ENCODE peak calls at places on chromosomes 5 and 9, in eight cellular contexts. One of them, this sample, is unnamed.
A peak's percentile ranks its signal among the peaks of the same experiment; 100 is the strongest.

GRCh38 chr9:110192531-110193326 is 15.2 kb downstream of the C9orf152 start:
- DNase-seq in aorta: peak; percentile 53
- DNase-seq in trophoblast cell: peak; percentile 87
- DNase-seq in iPS DF 6.9: no peak
- DNase-seq in lung: no peak
- DNase-seq in kidney: no peak
- DNase-seq in uterus: peak; percentile 63
- DNase-seq in body of pancreas: peak; percentile 53
- DNase-seq in this sample: no peak

GRCh38 chr5:171840066-171840465 is 54.4 kb downstream of the SMIM23 start:
- DNase-seq in lung: no peak
- DNase-seq in body of pancreas: no peak
- DNase-seq in iPS DF 6.9: no peak
- DNase-seq in kidney: no peak
- DNase-seq in trophoblast cell: no peak
- DNase-seq in aorta: no peak
- DNase-seq in uterus: no peak
- DNase-seq in this sample: no peak

GRCh38 chr5:113612060-113612496 is 98.6 kb downstream of the YTHDC2 start:
- DNase-seq in lung: no peak
- DNase-seq in body of pancreas: no peak
- DNase-seq in uterus: no peak
- DNase-seq in iPS DF 6.9: no peak
- DNase-seq in aorta: no peak
- DNase-seq in kidney: no peak
- DNase-seq in trophoblast cell: no peak
- DNase-seq in this sample: no peak

GRCh38 chr5:148828461-148829247 is 2.2 kb downstream of the ADRB2 start:
- DNase-seq in aorta: no peak
- DNase-seq in iPS DF 6.9: no peak
- DNase-seq in trophoblast cell: no peak
- DNase-seq in kidney: no peak
- DNase-seq in lung: peak; percentile 52
- DNase-seq in uterus: no peak
- DNase-seq in body of pancreas: no peak
- DNase-seq in this sample: no peak

GRCh38 chr5:1405121-1405520 is 40.1 kb downstream of the SLC6A3 start:
- DNase-seq in aorta: peak; percentile 32
- DNase-seq in kidney: peak; percentile 63
- DNase-seq in uterus: no peak
- DNase-seq in iPS DF 6.9: no peak
- DNase-seq in lung: no peak
- DNase-seq in body of pancreas: no peak
- DNase-seq in trophoblast cell: no peak
- DNase-seq in this sample: no peak

GRCh38 chr5:127706691-127707090 is 3.5 kb downstream of the CCDC192 start:
- DNase-seq in kidney: no peak
- DNase-seq in uterus: no peak
- DNase-seq in body of pancreas: no peak
- DNase-seq in lung: no peak
- DNase-seq in iPS DF 6.9: no peak
- DNase-seq in trophoblast cell: no peak
- DNase-seq in aorta: no peak
- DNase-seq in this sample: no peak

GRCh38 chr5:33994845-33995244 is 10.4 kb upstream of the SLC45A2 start:
- DNase-seq in lung: no peak
- DNase-seq in iPS DF 6.9: no peak
- DNase-seq in kidney: no peak
- DNase-seq in aorta: no peak
- DNase-seq in uterus: no peak
- DNase-seq in trophoblast cell: no peak
- DNase-seq in body of pancreas: no peak
- DNase-seq in this sample: no peak

GRCh38 chr9:136326061-136326776 is 1.1 kb upstream of the GPSM1 start:
- DNase-seq in kidney: peak; percentile 75
- DNase-seq in uterus: no peak
- DNase-seq in aorta: no peak
- DNase-seq in iPS DF 6.9: no peak
- DNase-seq in trophoblast cell: no peak
- DNase-seq in body of pancreas: no peak
- DNase-seq in lung: no peak
- DNase-seq in this sample: no peak

DNA sequence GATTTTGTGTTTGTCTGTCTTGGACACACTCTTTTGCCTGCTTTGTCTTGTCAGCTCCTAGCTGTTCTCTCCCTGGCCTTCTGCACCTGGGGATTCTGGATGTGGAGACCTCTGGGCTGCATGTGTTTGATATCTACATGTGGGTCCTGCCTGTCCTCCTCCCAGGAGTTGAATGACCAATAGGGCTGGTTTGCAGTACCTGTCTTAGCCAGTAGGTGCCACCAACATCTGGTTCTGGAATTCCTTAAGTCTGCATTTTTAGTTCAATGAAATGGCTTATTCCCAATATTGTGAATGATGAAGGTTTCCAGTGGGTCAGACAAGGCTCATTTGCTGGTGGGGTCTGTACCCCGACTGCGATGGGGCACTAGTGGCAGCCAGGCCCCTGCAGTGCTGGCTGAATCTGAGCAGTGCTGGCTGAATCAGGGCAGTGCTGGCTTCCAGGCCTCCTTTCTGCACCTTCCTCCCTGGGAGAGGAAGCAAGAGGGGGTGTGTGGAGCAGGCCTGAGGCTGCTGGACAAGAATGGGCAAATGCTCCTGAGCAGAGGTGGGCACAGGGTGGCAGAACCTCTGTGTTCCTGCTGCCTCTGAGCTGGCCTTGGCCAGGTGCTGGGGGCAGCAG is 73.3 kb downstream of the RXRA start:
- DNase-seq in body of pancreas: no peak
- DNase-seq in aorta: no peak
- DNase-seq in iPS DF 6.9: peak; percentile 35
- DNase-seq in uterus: no peak
- DNase-seq in kidney: no peak
- DNase-seq in lung: no peak
- DNase-seq in trophoblast cell: peak; percentile 53
- DNase-seq in this sample: no peak
- H3K4me1 ChIP-seq in body of pancreas: peaks cover 32% of the 10 kb centered on the region
- H3K4me1 ChIP-seq in aorta: peaks cover 3% of the 10 kb centered on the region
- H3K4me1 ChIP-seq in iPS DF 6.9: peaks cover 3% of the 10 kb centered on the region
- H3K4me1 ChIP-seq in uterus: peaks cover 39% of the 10 kb centered on the region
- H3K4me1 ChIP-seq in kidney: peaks cover 47% of the 10 kb centered on the region
- H3K4me1 ChIP-seq in lung: peaks cover 16% of the 10 kb centered on the region
- H3K4me1 ChIP-seq in trophoblast cell: no peaks in the 10 kb centered on the region
- H3K4me1 ChIP-seq in this sample: peaks cover 63% of the 10 kb centered on the region

DNA sequence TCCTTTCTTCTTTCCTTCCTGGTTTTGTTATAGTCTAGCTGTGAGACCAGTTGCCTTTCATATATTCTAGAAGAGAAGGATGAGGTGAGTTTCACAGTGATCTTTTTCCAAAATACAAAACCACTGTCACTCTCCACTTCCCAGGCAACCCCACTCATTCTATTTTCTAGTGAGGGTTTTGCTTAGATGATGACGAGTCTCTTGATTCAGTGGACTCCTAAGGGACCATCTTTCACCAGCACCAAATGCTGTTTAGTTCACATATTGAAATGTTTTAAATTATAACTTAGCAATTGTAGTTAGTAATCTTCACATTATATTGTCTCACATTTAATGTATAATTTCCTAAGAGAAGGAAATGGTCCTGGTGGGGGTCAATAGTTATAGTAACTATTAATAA is 25.2 kb downstream of the PIK3R1 start:
- DNase-seq in body of pancreas: no peak
- DNase-seq in trophoblast cell: no peak
- DNase-seq in aorta: no peak
- DNase-seq in lung: no peak
- DNase-seq in iPS DF 6.9: no peak
- DNase-seq in uterus: no peak
- DNase-seq in kidney: no peak
- DNase-seq in this sample: no peak
- H3K4me1 ChIP-seq in body of pancreas: peaks cover 32% of the 10 kb centered on the region
- H3K4me1 ChIP-seq in trophoblast cell: peaks cover 3% of the 10 kb centered on the region
- H3K4me1 ChIP-seq in aorta: peaks cover 8% of the 10 kb centered on the region
- H3K4me1 ChIP-seq in lung: peaks cover 48% of the 10 kb centered on the region
- H3K4me1 ChIP-seq in iPS DF 6.9: no peaks in the 10 kb centered on the region
- H3K4me1 ChIP-seq in uterus: peaks cover 6% of the 10 kb centered on the region
- H3K4me1 ChIP-seq in kidney: peaks cover 14% of the 10 kb centered on the region
- H3K4me1 ChIP-seq in this sample: peaks cover 36% of the 10 kb centered on the region

DNA sequence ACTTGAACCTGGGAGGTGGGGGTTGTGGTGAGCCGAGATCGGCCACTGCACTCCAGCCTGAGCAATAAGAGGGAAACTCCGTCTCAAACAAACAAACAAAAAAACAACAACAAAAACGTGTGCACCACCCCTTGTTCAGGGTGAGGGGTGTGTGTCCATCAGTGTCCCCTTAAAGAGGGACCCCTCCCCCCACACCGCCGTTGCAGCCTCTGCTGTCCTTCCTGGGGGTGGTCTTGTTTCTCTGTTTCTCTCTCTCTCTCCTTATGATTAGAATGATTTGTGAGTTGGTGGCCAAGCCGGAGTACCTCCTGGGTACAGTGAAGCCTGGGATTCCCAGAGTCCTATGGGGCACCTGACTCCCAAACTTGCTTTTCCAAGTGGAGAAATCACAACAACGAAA is 49.6 kb downstream of the RGS3 start:
- DNase-seq in iPS DF 6.9: no peak
- DNase-seq in trophoblast cell: no peak
- DNase-seq in body of pancreas: no peak
- DNase-seq in aorta: no peak
- DNase-seq in kidney: no peak
- DNase-seq in uterus: no peak
- DNase-seq in lung: no peak
- DNase-seq in this sample: no peak
- H3K4me1 ChIP-seq in iPS DF 6.9: peaks cover 1% of the 10 kb centered on the region
- H3K4me1 ChIP-seq in trophoblast cell: no peaks in the 10 kb centered on the region
- H3K4me1 ChIP-seq in body of pancreas: peaks cover 26% of the 10 kb centered on the region
- H3K4me1 ChIP-seq in aorta: no peaks in the 10 kb centered on the region
- H3K4me1 ChIP-seq in kidney: peaks cover 29% of the 10 kb centered on the region
- H3K4me1 ChIP-seq in uterus: no peaks in the 10 kb centered on the region
- H3K4me1 ChIP-seq in lung: peaks cover 3% of the 10 kb centered on the region
- H3K4me1 ChIP-seq in this sample: peaks cover 45% of the 10 kb centered on the region

DNA sequence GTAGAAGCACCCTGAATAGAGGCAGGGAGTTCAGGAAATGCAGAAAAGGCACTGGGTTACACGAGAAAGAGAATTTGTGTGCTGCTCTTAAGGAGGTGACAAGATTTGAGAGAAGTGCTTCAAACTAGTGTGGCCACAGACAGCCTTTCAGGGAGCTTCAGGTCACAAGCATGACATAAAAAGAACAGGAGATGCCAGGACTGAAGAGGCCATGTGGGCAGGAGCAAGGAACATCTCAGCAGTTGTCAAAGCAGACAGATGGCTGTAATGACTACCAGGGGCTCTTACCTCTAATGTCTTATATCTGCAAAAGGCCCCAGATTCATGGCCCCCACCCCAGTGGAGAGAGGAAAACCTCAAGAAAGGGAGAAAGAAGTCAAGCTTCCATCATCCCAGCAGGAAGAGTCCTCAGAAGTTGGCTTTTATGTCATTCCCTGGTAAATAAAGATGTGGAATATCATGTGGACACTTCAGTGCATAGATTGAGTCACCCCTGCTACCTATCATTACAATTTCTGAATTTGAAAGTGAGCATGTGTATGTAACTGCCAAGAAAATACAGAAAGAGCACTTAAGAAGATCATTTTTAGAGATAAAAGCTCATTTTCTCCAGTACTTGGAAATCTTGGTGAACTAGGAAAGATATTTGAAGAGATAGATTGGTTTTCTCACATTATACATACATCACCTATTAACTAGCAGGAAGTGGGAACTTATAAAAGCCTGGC is 214.4 kb upstream of the RORB start:
- DNase-seq in iPS DF 6.9: no peak
- DNase-seq in lung: no peak
- DNase-seq in uterus: no peak
- DNase-seq in body of pancreas: no peak
- DNase-seq in aorta: no peak
- DNase-seq in trophoblast cell: no peak
- DNase-seq in kidney: no peak
- DNase-seq in this sample: no peak
- H3K4me1 ChIP-seq in iPS DF 6.9: peaks cover 1% of the 10 kb centered on the region
- H3K4me1 ChIP-seq in lung: no peaks in the 10 kb centered on the region
- H3K4me1 ChIP-seq in uterus: no peaks in the 10 kb centered on the region
- H3K4me1 ChIP-seq in body of pancreas: no peaks in the 10 kb centered on the region
- H3K4me1 ChIP-seq in aorta: no peaks in the 10 kb centered on the region
- H3K4me1 ChIP-seq in trophoblast cell: no peaks in the 10 kb centered on the region
- H3K4me1 ChIP-seq in kidney: no peaks in the 10 kb centered on the region
- H3K4me1 ChIP-seq in this sample: no peaks in the 10 kb centered on the region

GRCh38 chr9:36874921-36875320 is 159.1 kb downstream of the PAX5 start:
- DNase-seq in trophoblast cell: no peak
- DNase-seq in body of pancreas: no peak
- DNase-seq in aorta: peak; percentile 26
- DNase-seq in lung: no peak
- DNase-seq in uterus: no peak
- DNase-seq in iPS DF 6.9: no peak
- DNase-seq in kidney: no peak
- DNase-seq in this sample: no peak
- H3K4me1 ChIP-seq in trophoblast cell: no peaks in the 10 kb centered on the region
- H3K4me1 ChIP-seq in body of pancreas: no peaks in the 10 kb centered on the region
- H3K4me1 ChIP-seq in aorta: no peaks in the 10 kb centered on the region
- H3K4me1 ChIP-seq in lung: no peaks in the 10 kb centered on the region
- H3K4me1 ChIP-seq in uterus: no peaks in the 10 kb centered on the region
- H3K4me1 ChIP-seq in iPS DF 6.9: no peaks in the 10 kb centered on the region
- H3K4me1 ChIP-seq in kidney: no peaks in the 10 kb centered on the region
- H3K4me1 ChIP-seq in this sample: no peaks in the 10 kb centered on the region

GRCh38 chr5:6825678-6826244 is 112.5 kb downstream of the TENT4A start:
- DNase-seq in kidney: no peak
- DNase-seq in lung: no peak
- DNase-seq in trophoblast cell: no peak
- DNase-seq in body of pancreas: peak; percentile 19
- DNase-seq in iPS DF 6.9: no peak
- DNase-seq in aorta: no peak
- DNase-seq in uterus: no peak
- DNase-seq in this sample: no peak
- H3K4me1 ChIP-seq in kidney: no peaks in the 10 kb centered on the region
- H3K4me1 ChIP-seq in lung: no peaks in the 10 kb centered on the region
- H3K4me1 ChIP-seq in trophoblast cell: no peaks in the 10 kb centered on the region
- H3K4me1 ChIP-seq in body of pancreas: no peaks in the 10 kb centered on the region
- H3K4me1 ChIP-seq in iPS DF 6.9: peaks cover 3% of the 10 kb centered on the region
- H3K4me1 ChIP-seq in aorta: no peaks in the 10 kb centered on the region
- H3K4me1 ChIP-seq in uterus: no peaks in the 10 kb centered on the region
- H3K4me1 ChIP-seq in this sample: peaks cover 9% of the 10 kb centered on the region